ENCODE peak calls at places on chromosomes 5 and 9, in ten cellular contexts. F is esophagus squamous epithelium, D is NB4, N is prostate gland, I is stomach, Q is tibial nerve, S is GM12891, V is IMR-90, E is GM12892, B is H1. X is an unnamed sample.

GRCh38 chr5:158951951-158952545 is 147.7 kb downstream of the EBF1 start:
- DNase-seq in F (no peak), D (no peak), N (no peak), I (no peak), Q (no peak), S (no peak), V (no peak), E (no peak), B (peak), X (no peak)

GRCh38 chr9:87869082-87869481 is 13.6 kb upstream of the SPATA31E1 start:
- DNase-seq in F (no peak), D (no peak), N (no peak), I (no peak), Q (no peak), S (no peak), V (no peak), E (no peak), B (no peak), X (no peak)

GRCh38 chr9:104921067-104921741 is 6.8 kb downstream of the ABCA1 start:
- DNase-seq in F (no peak), D (no peak), N (no peak), I (no peak), Q (no peak), S (no peak), V (no peak), E (no peak), B (no peak), X (no peak)

GRCh38 chr5:142248853-142249462 is 75.9 kb downstream of the SPRY4 start:
- DNase-seq in F (no peak), D (no peak), N (peak), I (peak), Q (no peak), S (no peak), V (peak), E (no peak), B (no peak), X (no peak)

GRCh38 chr5:68074633-68075032 is 140.9 kb upstream of the PIK3R1 start:
- DNase-seq in F (no peak), D (no peak), N (no peak), I (no peak), Q (no peak), S (no peak), V (no peak), E (no peak), B (no peak), X (no peak)

GRCh38 chr9:120928720-120929389 is 2.3 kb upstream of the TRAF1 start:
- DNase-seq in F (peak), D (peak), N (peak), I (peak), Q (peak), S (peak), V (no peak), E (peak), B (no peak), X (peak)

GRCh38 chr5:169551146-169551545 is 32.4 kb upstream of the SPDL1 start:
- DNase-seq in F (no peak), D (no peak), N (no peak), I (no peak), Q (no peak), S (no peak), V (no peak), E (no peak), B (no peak), X (no peak)

GRCh38 chr5:36389245-36389644 is 87.5 kb upstream of the RANBP3L start:
- DNase-seq in F (no peak), D (peak), N (no peak), I (no peak), Q (peak), S (no peak), V (no peak), E (no peak), B (no peak), X (no peak)

GRCh38 chr9:136741885-136742568 is 713 bp downstream of the LCN10 start:
- DNase-seq in F (no peak), D (no peak), N (no peak), I (no peak), Q (no peak), S (no peak), V (no peak), E (peak), B (no peak), X (no peak)

GRCh38 chr5:54234304-54234938 is 76.0 kb downstream of the ARL15 start:
- DNase-seq in F (no peak), D (peak), N (no peak), I (no peak), Q (no peak), S (no peak), V (peak), E (no peak), B (no peak), X (peak)

GRCh38 chr9:118961857-118962256 is 407.4 kb downstream of the BRINP1 start:
- DNase-seq in F (no peak), D (no peak), N (no peak), I (no peak), Q (no peak), S (no peak), V (peak), E (no peak), B (peak), X (no peak)

GRCh38 chr5:80319702-80320101 is at the start of gene SPZ1:
- DNase-seq in F (no peak), D (no peak), N (no peak), I (no peak), Q (no peak), S (no peak), V (no peak), E (no peak), B (no peak), X (no peak)

GRCh38 chr5:105735704-105736103 is 1935.0 kb downstream of the EFNA5 start:
- DNase-seq in F (no peak), D (no peak), N (no peak), I (no peak), Q (no peak), S (no peak), V (peak), E (no peak), B (no peak), X (no peak)

GRCh38 chr9:85178486-85178885 is 509.0 kb downstream of the NTRK2 start:
- DNase-seq in F (no peak), D (no peak), N (no peak), I (no peak), Q (no peak), S (no peak), V (no peak), E (no peak), B (no peak), X (no peak)

GRCh38 chr5:60261732-60262131 is 368.2 kb upstream of the PDE4D start:
- DNase-seq in F (no peak), D (peak), N (no peak), I (no peak), Q (no peak), S (no peak), V (no peak), E (no peak), B (no peak), X (no peak)

GRCh38 chr5:2739360-2740050 is 12.0 kb downstream of the IRX2 start:
- DNase-seq in F (no peak), D (no peak), N (no peak), I (peak), Q (no peak), S (no peak), V (no peak), E (no peak), B (no peak), X (no peak)

GRCh38 chr9:125634040-125634717 is 72.8 kb downstream of the MAPKAP1 start:
- DNase-seq in F (no peak), D (peak), N (no peak), I (no peak), Q (no peak), S (no peak), V (peak), E (no peak), B (no peak), X (no peak)

GRCh38 chr9:84490206-84490605 is 149.6 kb upstream of the SLC28A3 start:
- DNase-seq in F (no peak), D (no peak), N (no peak), I (no peak), Q (no peak), S (no peak), V (no peak), E (no peak), B (no peak), X (no peak)

GRCh38 chr5:180790524-180790923 is 12.1 kb downstream of the MGAT1 start:
- DNase-seq in F (no peak), D (no peak), N (no peak), I (no peak), Q (no peak), S (no peak), V (no peak), E (no peak), B (no peak), X (no peak)

GRCh38 chr5:94849821-94850736 is 231.6 kb downstream of the SLF1 start:
- DNase-seq in F (no peak), D (peak), N (no peak), I (no peak), Q (no peak), S (peak), V (peak), E (no peak), B (no peak), X (peak)

GRCh38 chr9:19232830-19233194 is 2.3 kb downstream of the DENND4C start:
- DNase-seq in F (no peak), D (peak), N (no peak), I (no peak), Q (no peak), S (no peak), V (peak), E (peak), B (no peak), X (peak)

GRCh38 chr9:20352531-20352930 is 269.8 kb downstream of the MLLT3 start:
- DNase-seq in F (no peak), D (no peak), N (no peak), I (no peak), Q (no peak), S (no peak), V (no peak), E (no peak), B (no peak), X (no peak)

GRCh38 chr9:134748637-134749036 is 107.0 kb downstream of the COL5A1 start:
- DNase-seq in F (no peak), D (no peak), N (no peak), I (no peak), Q (no peak), S (no peak), V (peak), E (no peak), B (no peak), X (no peak)

GRCh38 chr9:87464110-87464991 is 33.3 kb upstream of the DAPK1 start:
- DNase-seq in F (no peak), D (no peak), N (no peak), I (no peak), Q (peak), S (no peak), V (no peak), E (no peak), B (no peak), X (no peak)

GRCh38 chr5:159695741-159696294 is 220.5 kb upstream of the ADRA1B start:
- DNase-seq in F (no peak), D (no peak), N (no peak), I (no peak), Q (no peak), S (no peak), V (no peak), E (no peak), B (no peak), X (no peak)

GRCh38 chr9:19485193-19485592 is 76.4 kb downstream of the ACER2 start:
- DNase-seq in F (no peak), D (no peak), N (no peak), I (no peak), Q (no peak), S (no peak), V (no peak), E (no peak), B (no peak), X (no peak)

GRCh38 chr9:133351908-133352634 is 4.1 kb downstream of the RPL7A start:
- DNase-seq in F (no peak), D (peak), N (no peak), I (no peak), Q (no peak), S (no peak), V (peak), E (no peak), B (peak), X (peak)

GRCh38 chr5:95863383-95863757 is 40.8 kb upstream of the GLRX start:
- DNase-seq in F (no peak), D (peak), N (no peak), I (no peak), Q (peak), S (no peak), V (peak), E (no peak), B (no peak), X (no peak)

GRCh38 chr5:127957183-127957582 is 126.4 kb upstream of the SLC12A2 start:
- DNase-seq in F (no peak), D (no peak), N (peak), I (no peak), Q (no peak), S (no peak), V (peak), E (no peak), B (no peak), X (no peak)

GRCh38 chr9:114387678-114388431 is at the start of gene AKNA:
- DNase-seq in F (peak), D (peak), N (peak), I (peak), Q (peak), S (no peak), V (peak), E (no peak), B (no peak), X (no peak)

DNA sequence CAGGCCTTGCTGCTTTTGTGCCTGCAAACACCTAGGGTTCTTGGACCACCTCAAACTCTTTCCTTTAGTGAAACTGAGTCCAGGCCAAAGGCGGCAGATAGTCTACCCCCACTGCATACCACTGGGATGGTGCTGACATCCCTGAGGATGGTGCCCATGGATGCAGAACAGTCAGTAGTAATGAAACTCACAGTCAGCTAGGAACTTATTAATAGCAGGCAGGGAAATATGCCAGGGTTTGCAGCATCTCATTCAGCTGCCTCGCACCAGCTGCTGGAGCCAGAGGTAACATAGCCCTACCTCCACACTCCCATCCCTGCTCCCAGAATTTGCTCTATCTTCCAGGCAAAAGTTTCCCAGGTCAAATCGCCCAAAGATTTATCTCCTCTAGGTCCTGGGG is 189.1 kb downstream of the SREK1 start:
- DNase-seq in F (no peak), D (no peak), N (no peak), I (no peak), Q (no peak), S (no peak), V (no peak), E (no peak), B (no peak), X (no peak)
- TF ChIP-seq POLR2A in F (no peak), D (no peak), N (no peak), I (no peak), Q (no peak), S (no peak), V (no peak), E (no peak), B (no peak), X (no peak)

GRCh38 chr5:1182633-1183423 is 18.6 kb upstream of the SLC6A19 start:
- DNase-seq in F (no peak), D (no peak), N (no peak), I (peak), Q (no peak), S (no peak), V (no peak), E (no peak), B (no peak), X (no peak)
- TF ChIP-seq POLR2A in F (no peak), D (no peak), N (no peak), I (no peak), Q (no peak), S (no peak), V (no peak), E (no peak), B (no peak), X (no peak)

GRCh38 chr9:101533334-101534187 is at the start of gene RNF20:
- DNase-seq in F (peak), D (peak), N (peak), I (peak), Q (peak), S (peak), V (peak), E (peak), B (peak), X (peak)
- TF ChIP-seq POLR2A in F (no peak), D (no peak), N (peak), I (no peak), Q (no peak), S (peak), V (no peak), E (peak), B (no peak), X (peak)

DNA sequence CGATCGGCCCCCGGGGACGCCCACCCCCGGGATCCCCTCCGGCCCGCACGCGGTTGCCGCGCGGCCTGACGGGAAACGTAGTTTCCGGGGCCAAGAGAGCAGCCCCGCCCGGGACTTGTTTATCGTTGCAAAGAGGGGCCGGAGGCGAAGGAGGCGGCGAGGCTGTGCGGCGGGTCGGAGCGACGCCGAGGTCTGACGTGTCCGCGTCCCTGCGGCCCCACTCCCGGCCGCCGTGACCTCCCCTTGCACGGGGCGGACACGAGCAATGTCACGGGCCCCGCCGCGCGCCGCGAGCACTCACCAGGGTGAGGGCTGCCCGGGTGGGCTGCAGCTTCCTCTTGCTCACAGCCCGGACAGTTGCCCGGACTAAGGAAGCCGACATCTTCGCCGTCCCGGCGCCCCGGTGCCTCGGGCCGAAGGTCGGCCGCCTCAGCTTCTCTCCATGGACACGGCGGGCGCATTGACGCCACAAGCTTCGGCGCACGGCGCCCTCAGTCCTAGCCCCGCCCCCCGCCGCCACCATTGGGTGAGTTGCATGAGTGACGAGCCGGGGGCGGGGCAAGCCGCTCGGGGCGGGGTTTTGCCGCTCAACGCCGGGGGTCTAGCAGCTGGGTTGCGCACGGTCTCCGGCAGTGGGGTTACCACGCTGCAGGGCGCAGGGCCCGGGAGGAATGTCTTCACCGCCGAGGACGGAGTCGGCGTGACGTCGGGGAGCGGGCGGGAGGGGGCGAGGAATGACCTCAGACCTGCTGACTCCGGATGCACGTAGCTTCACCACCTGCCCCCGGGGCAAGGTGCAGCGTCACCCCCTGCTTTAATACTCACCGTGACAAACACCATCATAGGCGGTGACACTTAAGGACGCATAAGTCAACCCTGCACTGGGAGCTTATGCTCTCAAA is at the start of gene ISCA1:
- DNase-seq in F (peak), D (peak), N (peak), I (peak), Q (peak), S (peak), V (peak), E (peak), B (peak), X (peak)
- TF ChIP-seq POLR2A in F (peak), D (peak), N (peak), I (peak), Q (peak), S (peak), V (peak), E (peak), B (peak), X (peak)

DNA sequence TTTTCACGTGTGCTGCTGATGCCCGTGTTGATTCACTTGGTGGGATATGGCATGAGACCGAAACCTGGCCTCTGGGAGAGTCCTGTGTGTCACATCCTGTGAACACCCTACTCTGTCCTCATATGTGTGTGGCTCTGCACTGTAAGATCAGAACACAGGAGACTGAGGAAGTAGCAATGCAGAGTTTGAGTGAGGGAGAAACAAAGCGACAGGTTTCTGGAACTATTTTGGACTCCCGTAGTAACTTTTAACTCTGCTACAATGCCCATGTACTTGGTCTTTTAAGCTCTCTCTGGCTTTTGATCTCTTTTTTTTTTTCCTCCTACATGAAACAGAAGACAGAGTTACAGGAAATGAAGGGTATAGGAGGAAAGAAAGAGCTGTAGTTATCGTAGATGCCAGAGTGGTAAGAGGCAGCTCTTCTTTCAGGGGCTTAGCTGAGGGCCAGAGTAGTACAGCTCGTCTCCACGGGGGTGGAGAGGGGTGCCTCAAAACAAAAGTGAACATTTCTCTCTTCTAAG is 26.6 kb downstream of the GRAMD2B start:
- DNase-seq in F (no peak), D (no peak), N (no peak), I (no peak), Q (no peak), S (no peak), V (peak), E (no peak), B (no peak), X (no peak)
- TF ChIP-seq POLR2A in F (peak), D (no peak), N (no peak), I (no peak), Q (no peak), S (peak), V (peak), E (no peak), B (no peak), X (peak)

X was measured in erythroblast.